ENCODE peak calls at places on chromosomes 11 and 22, in four cellular contexts. One of them, this sample, is unnamed.

GRCh38 chr22:48805516-48805915 is 1022.2 kb downstream of the BRD1 start:
- DNase-seq in dorsolateral prefrontal cortex: no peak
- DNase-seq in thoracic aorta: no peak
- DNase-seq in activated naive CD4-positive, alpha-beta T cell: no peak
- DNase-seq in this sample: no peak

GRCh38 chr11:46920709-46921108 is 2.4 kb upstream of the LRP4 start:
- DNase-seq in dorsolateral prefrontal cortex: no peak
- DNase-seq in thoracic aorta: peak; percentile 35
- DNase-seq in activated naive CD4-positive, alpha-beta T cell: no peak
- DNase-seq in this sample: no peak

GRCh38 chr11:72996959-72997358 is 145.2 kb downstream of the FCHSD2 start:
- DNase-seq in dorsolateral prefrontal cortex: no peak
- DNase-seq in thoracic aorta: no peak
- DNase-seq in activated naive CD4-positive, alpha-beta T cell: no peak
- DNase-seq in this sample: no peak

GRCh38 chr11:70545626-70545945 is 147.3 kb downstream of the CTTN start:
- DNase-seq in dorsolateral prefrontal cortex: no peak
- DNase-seq in thoracic aorta: no peak
- DNase-seq in activated naive CD4-positive, alpha-beta T cell: no peak
- DNase-seq in this sample: no peak

GRCh38 chr11:38667359-38667758 is 2069.3 kb upstream of the RAG2 start:
- DNase-seq in dorsolateral prefrontal cortex: no peak
- DNase-seq in thoracic aorta: no peak
- DNase-seq in activated naive CD4-positive, alpha-beta T cell: no peak
- DNase-seq in this sample: no peak

GRCh38 chr11:73423506-73423905 is 47.3 kb downstream of the RELT start:
- DNase-seq in dorsolateral prefrontal cortex: no peak
- DNase-seq in thoracic aorta: no peak
- DNase-seq in activated naive CD4-positive, alpha-beta T cell: no peak
- DNase-seq in this sample: no peak

GRCh38 chr11:119100246-119100959 is 1.2 kb downstream of the DPAGT1 start:
- DNase-seq in dorsolateral prefrontal cortex: no peak
- DNase-seq in thoracic aorta: no peak
- DNase-seq in activated naive CD4-positive, alpha-beta T cell: no peak
- DNase-seq in this sample: no peak

GRCh38 chr11:119351232-119351631 is 4.7 kb upstream of the MFRP start:
- DNase-seq in dorsolateral prefrontal cortex: no peak
- DNase-seq in thoracic aorta: no peak
- DNase-seq in activated naive CD4-positive, alpha-beta T cell: no peak
- DNase-seq in this sample: no peak

GRCh38 chr22:17086301-17086700 is 1.5 kb downstream of the IL17RA start:
- DNase-seq in dorsolateral prefrontal cortex: no peak
- DNase-seq in thoracic aorta: no peak
- DNase-seq in activated naive CD4-positive, alpha-beta T cell: no peak
- DNase-seq in this sample: no peak

GRCh38 chr11:78801161-78801884 is 226.7 kb upstream of the NARS2 start:
- DNase-seq in dorsolateral prefrontal cortex: no peak
- DNase-seq in thoracic aorta: peak; percentile 6
- DNase-seq in activated naive CD4-positive, alpha-beta T cell: no peak
- DNase-seq in this sample: peak; percentile 74

GRCh38 chr22:44746836-44747519 is 5.4 kb upstream of the ARHGAP8 start:
- DNase-seq in dorsolateral prefrontal cortex: no peak
- DNase-seq in thoracic aorta: no peak
- DNase-seq in activated naive CD4-positive, alpha-beta T cell: no peak
- DNase-seq in this sample: no peak

GRCh38 chr11:15216678-15217077 is 102.0 kb downstream of the INSC start:
- DNase-seq in dorsolateral prefrontal cortex: no peak
- DNase-seq in thoracic aorta: no peak
- DNase-seq in activated naive CD4-positive, alpha-beta T cell: no peak
- DNase-seq in this sample: no peak

GRCh38 chr11:116471608-116472007 is 301.2 kb downstream of the BUD13 start:
- DNase-seq in dorsolateral prefrontal cortex: no peak
- DNase-seq in thoracic aorta: no peak
- DNase-seq in activated naive CD4-positive, alpha-beta T cell: no peak
- DNase-seq in this sample: no peak

GRCh38 chr22:31212783-31213626 is 907 bp downstream of the LIMK2 start:
- DNase-seq in dorsolateral prefrontal cortex: no peak
- DNase-seq in thoracic aorta: no peak
- DNase-seq in activated naive CD4-positive, alpha-beta T cell: no peak
- DNase-seq in this sample: no peak

GRCh38 chr11:93623179-93623578 is 38.3 kb upstream of the CEP295 start:
- DNase-seq in dorsolateral prefrontal cortex: no peak
- DNase-seq in thoracic aorta: no peak
- DNase-seq in activated naive CD4-positive, alpha-beta T cell: no peak
- DNase-seq in this sample: no peak

GRCh38 chr11:111541209-111542061 is 915 bp downstream of the LAYN start:
- DNase-seq in dorsolateral prefrontal cortex: peak; percentile 20
- DNase-seq in thoracic aorta: peak; percentile 21
- DNase-seq in activated naive CD4-positive, alpha-beta T cell: no peak
- DNase-seq in this sample: no peak

GRCh38 chr11:83020942-83021779 is 50.5 kb downstream of the RAB30 start:
- DNase-seq in dorsolateral prefrontal cortex: no peak
- DNase-seq in thoracic aorta: no peak
- DNase-seq in activated naive CD4-positive, alpha-beta T cell: no peak
- DNase-seq in this sample: no peak

GRCh38 chr11:118892515-118892914 is 8.8 kb downstream of the CXCR5 start:
- DNase-seq in dorsolateral prefrontal cortex: no peak
- DNase-seq in thoracic aorta: no peak
- DNase-seq in activated naive CD4-positive, alpha-beta T cell: peak; percentile 28
- DNase-seq in this sample: no peak

GRCh38 chr22:22855617-22856308 is 31.9 kb upstream of the IGLL5 start:
- DNase-seq in dorsolateral prefrontal cortex: no peak
- DNase-seq in thoracic aorta: no peak
- DNase-seq in activated naive CD4-positive, alpha-beta T cell: no peak
- DNase-seq in this sample: no peak

GRCh38 chr11:16191852-16192240 is 164.5 kb downstream of the SOX6 start:
- DNase-seq in dorsolateral prefrontal cortex: no peak
- DNase-seq in thoracic aorta: no peak
- DNase-seq in activated naive CD4-positive, alpha-beta T cell: no peak
- DNase-seq in this sample: no peak

GRCh38 chr11:67284811-67285540 is 4.1 kb upstream of the ANKRD13D start:
- DNase-seq in dorsolateral prefrontal cortex: no peak
- DNase-seq in thoracic aorta: no peak
- DNase-seq in activated naive CD4-positive, alpha-beta T cell: no peak
- DNase-seq in this sample: no peak

GRCh38 chr22:39940757-39941305 is 19.4 kb upstream of the TMA7B start:
- DNase-seq in dorsolateral prefrontal cortex: no peak
- DNase-seq in thoracic aorta: no peak
- DNase-seq in activated naive CD4-positive, alpha-beta T cell: no peak
- DNase-seq in this sample: no peak

GRCh38 chr11:110056956-110057355 is 36.2 kb upstream of the ZC3H12C start:
- DNase-seq in dorsolateral prefrontal cortex: no peak
- DNase-seq in thoracic aorta: no peak
- DNase-seq in activated naive CD4-positive, alpha-beta T cell: no peak
- DNase-seq in this sample: no peak

GRCh38 chr11:12087075-12087775 is 23.2 kb upstream of the MICAL2 start:
- DNase-seq in dorsolateral prefrontal cortex: no peak
- DNase-seq in thoracic aorta: no peak
- DNase-seq in activated naive CD4-positive, alpha-beta T cell: no peak
- DNase-seq in this sample: no peak

GRCh38 chr11:36509694-36510566 is at the start of gene TRAF6:
- DNase-seq in dorsolateral prefrontal cortex: peak; percentile 84
- DNase-seq in thoracic aorta: peak; percentile 49
- DNase-seq in activated naive CD4-positive, alpha-beta T cell: peak; percentile 87
- DNase-seq in this sample: peak; percentile 81

This sample was measured in tibial nerve.